ENCODE peak calls at places on chromosomes 11 and 22, in six cellular contexts. S is heart right ventricle; W is activated T-cell treated with anti-CD3 and anti-CD28 coated beads, Interleukin-2, amount 50 U/mL, for 72 hours; H is A549; L is left colon; A is activated T-helper 1 cell treated with anti-CD3 and anti-CD28 coated beads, Interleukin-12 subunit alpha, Interleukin-12 subunit beta, Interleukin-2, Interleukin-4 antibody, amounts not matched to agents 30 ng/mL and 10 ng/mL and 1 ng/mL, durations not matched to agents 14 hours and 24 hours and 36 hours. R is an unnamed sample.

GRCh38 chr22:29343313-29343805 is 27.9 kb upstream of the RASL10A start:
- DNase-seq in S (peak; percentile 60), H (no peak), W (no peak), A (no peak), L (no peak), R (peak; percentile 49)

GRCh38 chr22:41917906-41918791 is 3.3 kb upstream of the SHISA8 start:
- DNase-seq in L (peak; percentile 75), H (no peak), S (peak; percentile 53), W (no peak), A (no peak), R (no peak)

GRCh38 chr11:126109941-126110731 is 47.5 kb upstream of the CDON start:
- DNase-seq in L (no peak), S (no peak), A (no peak), H (no peak), W (peak; percentile 22), R (no peak)

GRCh38 chr11:126157326-126158030 is 54.0 kb downstream of the RPUSD4 start:
- DNase-seq in H (no peak), S (no peak), L (no peak), A (no peak), W (no peak), R (no peak)

GRCh38 chr11:111421251-111421650 is 42.2 kb upstream of the POU2AF1 start:
- DNase-seq in W (no peak), H (no peak), L (no peak), S (no peak), A (no peak), R (no peak)

GRCh38 chr11:2761131-2762030 is 61.6 kb upstream of the KCNQ1OT1 start:
- DNase-seq in A (no peak), W (no peak), H (no peak), S (peak; percentile 2), L (peak; percentile 58), R (peak; percentile 25)

GRCh38 chr22:22848364-22848866 is 39.2 kb upstream of the IGLL5 start:
- DNase-seq in H (peak; percentile 18), A (peak; percentile 49), S (peak; percentile 41), L (peak; percentile 83), W (peak; percentile 80), R (peak; percentile 67)

GRCh38 chr11:44605965-44606364 is 40.5 kb downstream of the CD82 start:
- DNase-seq in W (no peak), A (no peak), S (no peak), L (no peak), H (no peak), R (no peak)

GRCh38 chr11:74681686-74682651 is 49.3 kb downstream of the CHRDL2 start:
- DNase-seq in S (peak; percentile 63), W (no peak), A (no peak), L (no peak), H (no peak), R (no peak)

GRCh38 chr11:107756553-107756952 is 44.7 kb upstream of the SLN start:
- DNase-seq in W (no peak), S (no peak), L (no peak), H (no peak), A (no peak), R (no peak)

GRCh38 chr11:111097191-111097590 is 148.3 kb upstream of the POU2AF2 start:
- DNase-seq in S (peak; percentile 42), A (no peak), W (no peak), H (no peak), L (peak; percentile 37), R (peak; percentile 46)

GRCh38 chr11:70111269-70112016 is 33.3 kb downstream of the ANO1 start:
- DNase-seq in A (no peak), S (peak; percentile 85), W (no peak), H (no peak), L (peak; percentile 83), R (no peak)

GRCh38 chr22:44023404-44024287 is 456 bp upstream of the PARVB start:
- DNase-seq in W (peak; percentile 67), A (peak; percentile 47), S (no peak), L (peak; percentile 58), H (no peak), R (no peak)

GRCh38 chr11:120372296-120372695 is 36.1 kb downstream of the ARHGEF12 start:
- DNase-seq in S (no peak), L (no peak), W (no peak), H (no peak), A (no peak), R (no peak)

GRCh38 chr22:40588726-40589125 is 47.8 kb downstream of the MRTFA start:
- DNase-seq in W (no peak), S (no peak), H (no peak), A (no peak), L (no peak), R (no peak)

GRCh38 chr11:81870815-81871214 is 862.8 kb downstream of the FAM181B start:
- DNase-seq in A (no peak), S (no peak), W (no peak), H (no peak), L (no peak), R (no peak)

GRCh38 chr11:119100246-119100959 is 1.2 kb downstream of the DPAGT1 start:
- DNase-seq in W (no peak), L (no peak), S (no peak), A (no peak), H (peak; percentile 50), R (no peak)